ENCODE peak calls at places on chromosomes 1 and 21, in six cellular contexts. Y is GM23338, M is heart left ventricle, H is colonic mucosa, F is heart right ventricle, D is mammary epithelial cell. P is an unnamed sample.

GRCh38 chr1:188429385-188429784 is 1600.6 kb downstream of the PLA2G4A start:
- DNase-seq in Y (no peak), M (no peak), H (no peak), F (no peak), D (no peak), P (peak; percentile 40)

GRCh38 chr1:40829631-40830245 is 32.4 kb downstream of the CITED4 start:
- DNase-seq in Y (no peak), M (no peak), H (no peak), F (no peak), D (no peak), P (no peak)

GRCh38 chr21:36547464-36547863 is 67.5 kb upstream of the CLDN14 start:
- DNase-seq in Y (no peak), M (no peak), H (no peak), F (no peak), D (no peak), P (no peak)

GRCh38 chr1:37392051-37392450 is 82.3 kb upstream of the ZC3H12A start:
- DNase-seq in Y (no peak), M (no peak), H (no peak), F (no peak), D (no peak), P (no peak)

GRCh38 chr1:110412576-110412975 is 5.1 kb upstream of the LAMTOR5 start:
- DNase-seq in Y (peak; percentile 92), M (peak; percentile 51), H (peak; percentile 68), F (peak; percentile 58), D (peak; percentile 58), P (peak; percentile 84)

GRCh38 chr1:17875171-17875881 is 120.2 kb downstream of the ACTL8 start:
- DNase-seq in Y (no peak), M (no peak), H (no peak), F (no peak), D (peak; percentile 20), P (no peak)

GRCh38 chr1:25066731-25067520 is 136.8 kb upstream of the RUNX3 start:
- DNase-seq in Y (no peak), M (no peak), H (no peak), F (no peak), D (no peak), P (peak; percentile 26)

GRCh38 chr1:93723733-93724270 is 42.2 kb upstream of the BCAR3 start:
- DNase-seq in Y (no peak), M (no peak), H (no peak), F (no peak), D (no peak), P (no peak)

GRCh38 chr1:81998165-81998564 is 197.4 kb downstream of the ADGRL2 start:
- DNase-seq in Y (no peak), M (no peak), H (no peak), F (peak; percentile 6), D (no peak), P (no peak)

GRCh38 chr1:27940297-27940696 is 5.5 kb downstream of the SMPDL3B start:
- DNase-seq in Y (peak; percentile 85), M (peak; percentile 63), H (peak; percentile 61), F (peak; percentile 57), D (no peak), P (peak; percentile 46)

GRCh38 chr1:81179239-81179638 is 621.5 kb upstream of the ADGRL2 start:
- DNase-seq in Y (no peak), M (no peak), H (no peak), F (no peak), D (peak; percentile 92), P (peak; percentile 90)

GRCh38 chr1:170663011-170663410 is 920 bp upstream of the PRRX1 start:
- DNase-seq in Y (peak; percentile 59), M (no peak), H (no peak), F (no peak), D (no peak), P (no peak)

GRCh38 chr1:203461717-203462116 is 13.9 kb upstream of the PRELP start:
- DNase-seq in Y (no peak), M (no peak), H (no peak), F (no peak), D (no peak), P (no peak)

GRCh38 chr1:157497284-157497683 is 55.0 kb downstream of the FCRL5 start:
- DNase-seq in Y (no peak), M (no peak), H (no peak), F (no peak), D (no peak), P (no peak)

GRCh38 chr1:87024936-87025537 is 110.6 kb downstream of the HS2ST1 start:
- DNase-seq in Y (peak; percentile 69), M (no peak), H (no peak), F (no peak), D (peak; percentile 30), P (peak; percentile 54)

GRCh38 chr1:61389194-61389925 is 307.0 kb downstream of the NFIA start:
- DNase-seq in Y (no peak), M (no peak), H (no peak), F (no peak), D (no peak), P (no peak)

GRCh38 chr1:71828431-71829012 is 453.8 kb downstream of the NEGR1 start:
- DNase-seq in Y (no peak), M (no peak), H (peak; percentile 21), F (no peak), D (no peak), P (no peak)

GRCh38 chr21:46118871-46119564 is 21.1 kb downstream of the COL6A2 start:
- DNase-seq in Y (no peak), M (peak; percentile 17), H (no peak), F (peak; percentile 2), D (no peak), P (no peak)

GRCh38 chr1:30618335-30618747 is 105.0 kb downstream of the MATN1 start:
- DNase-seq in Y (no peak), M (no peak), H (no peak), F (no peak), D (peak; percentile 88), P (peak; percentile 39)

GRCh38 chr1:46030074-46030870 is 102.2 kb downstream of the PIK3R3 start:
- DNase-seq in Y (no peak), M (no peak), H (no peak), F (no peak), D (no peak), P (no peak)

GRCh38 chr1:237205400-237206064 is 163.5 kb downstream of the RYR2 start:
- DNase-seq in Y (no peak), M (peak; percentile 34), H (peak; percentile 27), F (peak; percentile 44), D (no peak), P (peak; percentile 97)

GRCh38 chr21:40054403-40054802 is 187.2 kb downstream of the PCP4 start:
- DNase-seq in Y (no peak), M (no peak), H (peak; percentile 75), F (peak; percentile 21), D (peak; percentile 83), P (peak; percentile 68)

DNA sequence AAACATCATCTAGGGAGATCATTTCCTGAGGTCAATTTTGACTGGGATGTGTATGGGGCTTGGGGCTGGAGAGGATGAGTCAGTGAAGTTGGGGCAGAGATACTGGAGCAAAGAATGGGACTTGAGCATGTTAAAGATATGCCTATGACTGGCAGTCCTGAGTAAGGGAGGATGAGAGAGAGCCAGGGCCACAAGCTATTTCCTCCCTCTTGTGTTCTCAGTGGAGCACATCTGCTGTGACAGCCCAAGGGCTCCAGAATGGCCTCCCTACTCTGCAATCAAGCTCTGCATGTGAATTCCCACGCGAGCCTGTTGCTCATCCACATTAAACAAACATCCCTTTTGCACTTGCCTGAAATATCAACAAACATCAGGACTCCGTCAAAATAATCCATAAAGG is 9.3 kb downstream of the ADCY10 start:
- DNase-seq in Y (no peak), M (no peak), H (no peak), F (no peak), D (peak; percentile 32), P (peak; percentile 26)
- TF ChIP-seq CTCF in Y (no peak), M (no peak), H (no peak), F (no peak), D (no peak), P (no peak)

DNA sequence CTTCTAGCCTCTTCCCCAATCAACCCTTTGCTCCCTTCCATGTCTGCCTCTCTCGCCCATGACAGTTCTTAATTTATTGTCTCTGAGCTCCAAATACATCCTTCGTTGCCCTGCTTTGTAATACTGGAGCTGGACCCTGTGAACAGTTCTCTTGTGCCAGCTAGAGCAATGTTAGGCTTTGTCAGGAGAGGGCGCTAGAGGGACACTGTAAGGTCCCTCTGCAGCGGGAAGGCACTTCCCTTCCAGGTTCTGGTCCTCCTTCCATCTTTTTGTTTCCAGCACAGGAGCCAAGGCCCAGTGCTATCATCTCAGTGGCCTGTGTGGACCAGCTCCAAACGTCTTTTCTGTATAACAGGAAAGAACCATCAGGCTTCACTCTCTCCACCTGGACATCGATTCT is 95.9 kb downstream of the PTPRU start:
- DNase-seq in Y (peak; percentile 95), M (no peak), H (peak; percentile 42), F (no peak), D (peak; percentile 14), P (peak; percentile 56)
- TF ChIP-seq CTCF in Y (peak; percentile 85), M (no peak), H (peak; percentile 37), F (peak; percentile 29), D (peak; percentile 40), P (peak; percentile 27)

DNA sequence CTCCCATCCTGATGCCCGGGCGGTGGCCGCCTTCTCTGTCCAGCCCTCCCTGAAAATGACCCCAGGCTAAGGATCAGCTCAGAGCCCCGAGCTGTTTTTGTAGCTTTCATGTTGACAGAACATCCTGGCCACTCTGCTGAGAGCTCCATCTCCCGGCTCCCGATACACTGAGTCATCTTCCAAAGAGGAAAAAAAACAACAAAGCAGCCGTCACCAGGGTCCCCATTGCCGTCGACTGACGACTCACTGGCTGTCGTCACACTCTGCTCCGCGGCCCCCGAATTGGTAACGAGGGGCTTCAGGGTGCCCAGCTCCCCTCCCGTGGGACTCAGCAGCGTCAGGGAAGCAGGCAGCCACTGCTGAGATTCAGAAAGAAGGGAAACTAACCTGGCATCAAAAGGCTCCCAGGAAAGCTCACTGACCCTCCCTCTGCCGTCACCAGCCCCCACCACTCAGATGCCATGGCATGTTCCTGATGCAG is 67.2 kb downstream of the CD46 start:
- DNase-seq in Y (no peak), M (peak; percentile 40), H (no peak), F (no peak), D (no peak), P (peak; percentile 78)
- TF ChIP-seq CTCF in Y (no peak), M (no peak), H (no peak), F (no peak), D (no peak), P (no peak)

GRCh38 chr1:244409648-244410164 is 42.0 kb downstream of the ADSS2 start:
- DNase-seq in Y (no peak), M (no peak), H (no peak), F (no peak), D (no peak), P (no peak)

GRCh38 chr1:244419004-244419403 is 32.7 kb downstream of the ADSS2 start:
- DNase-seq in Y (no peak), M (no peak), H (no peak), F (no peak), D (no peak), P (no peak)

GRCh38 chr1:244413736-244414135 is 38.0 kb downstream of the ADSS2 start:
- DNase-seq in Y (no peak), M (no peak), H (no peak), F (no peak), D (no peak), P (peak; percentile 62)

GRCh38 chr1:244412116-244412639 is 39.5 kb downstream of the ADSS2 start:
- DNase-seq in Y (no peak), M (no peak), H (no peak), F (no peak), D (no peak), P (no peak)

DNA sequence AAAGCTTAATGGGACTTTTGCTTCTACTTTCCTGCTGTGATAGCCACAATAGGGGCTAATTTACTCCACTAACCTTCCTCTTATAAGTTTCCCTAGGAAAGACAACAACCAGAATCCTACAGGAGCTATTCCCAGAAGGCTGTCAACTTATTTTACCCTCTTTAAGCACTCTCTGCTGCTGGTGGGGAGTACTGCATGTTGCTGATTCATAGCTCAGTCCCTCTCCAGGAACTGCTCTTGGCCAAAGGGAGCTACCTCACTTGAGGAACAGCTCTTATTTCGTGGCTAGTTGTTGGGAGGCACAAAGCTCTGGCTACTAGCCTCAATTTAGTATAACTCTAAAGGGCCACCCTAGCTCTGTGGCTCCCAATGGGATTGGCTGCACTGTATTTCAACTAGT is 37.2 kb downstream of the ADSS2 start:
- DNase-seq in Y (no peak), M (no peak), H (no peak), F (no peak), D (peak; percentile 42), P (peak; percentile 74)
- TF ChIP-seq CTCF in Y (no peak), M (no peak), H (no peak), F (no peak), D (peak; percentile 26), P (peak; percentile 35)

P was measured in MCF 10A.